ENCODE peak calls at places on chromosomes 11 and 22, in eight cellular contexts. K is caudate nucleus; H is activated CD4-positive, alpha-beta T cell treated with anti-CD3 and anti-CD28 coated beads for 4 hours; T is T-helper 1 cell; O is stimulated activated naive CD4-positive, alpha-beta T cell; I is NCI-H2029 treated with DMSO at 0.1 percent for 48 hours; C is posterior cingulate gyrus; Q is effector CD4-positive, alpha-beta T cell. W is an unnamed sample.

GRCh38 chr22:37848587-37849088 is 581 bp upstream of the EIF3L start:
- DNase-seq in K (no peak), H (no peak), T (no peak), O (no peak), I (no peak), C (no peak), Q (no peak), W (no peak)

GRCh38 chr11:76614471-76615183 is 55.9 kb downstream of the LRRC32 start:
- DNase-seq in K (no peak), H (no peak), T (no peak), O (no peak), I (no peak), C (peak), Q (no peak), W (peak)

GRCh38 chr11:68584097-68584496 is 100.2 kb upstream of the GAL start:
- DNase-seq in K (peak), H (peak), T (no peak), O (peak), I (no peak), C (no peak), Q (peak), W (peak)

GRCh38 chr22:27075028-27075678 is 417.8 kb downstream of the MIAT start:
- DNase-seq in K (no peak), H (no peak), T (no peak), O (no peak), I (no peak), C (no peak), Q (no peak), W (no peak)

GRCh38 chr22:28874816-28875320 is 8.5 kb upstream of the ZNRF3 start:
- DNase-seq in K (no peak), H (no peak), T (no peak), O (no peak), I (no peak), C (no peak), Q (no peak), W (no peak)

GRCh38 chr11:819943-820649 is 1.4 kb downstream of the PNPLA2 start:
- DNase-seq in K (peak), H (peak), T (peak), O (peak), I (peak), C (peak), Q (peak), W (peak)

GRCh38 chr11:69033431-69033830 is 15.3 kb upstream of the TPCN2 start:
- DNase-seq in K (no peak), H (no peak), T (no peak), O (no peak), I (no peak), C (no peak), Q (no peak), W (no peak)

GRCh38 chr22:42866100-42866499 is 9.0 kb upstream of the ARFGAP3 start:
- DNase-seq in K (no peak), H (no peak), T (no peak), O (no peak), I (no peak), C (no peak), Q (no peak), W (peak)

GRCh38 chr11:64007629-64008282 is 21.5 kb downstream of the OTUB1 start:
- DNase-seq in K (no peak), H (no peak), T (no peak), O (no peak), I (no peak), C (peak), Q (no peak), W (peak)

GRCh38 chr11:111603633-111604130 is 1.4 kb downstream of the SIK2 start:
- DNase-seq in K (no peak), H (no peak), T (no peak), O (no peak), I (no peak), C (no peak), Q (no peak), W (no peak)

GRCh38 chr11:36254739-36255138 is 34.5 kb downstream of the COMMD9 start:
- DNase-seq in K (no peak), H (no peak), T (no peak), O (no peak), I (no peak), C (no peak), Q (no peak), W (no peak)

GRCh38 chr22:49587421-49587820 is 240.3 kb downstream of the BRD1 start:
- DNase-seq in K (no peak), H (no peak), T (no peak), O (no peak), I (no peak), C (no peak), Q (no peak), W (peak)

GRCh38 chr11:63212742-63213141 is 30.7 kb downstream of the SLC22A25 start:
- DNase-seq in K (no peak), H (no peak), T (no peak), O (peak), I (peak), C (no peak), Q (no peak), W (no peak)

GRCh38 chr11:104163100-104164027 is 583 bp downstream of the PDGFD start:
- DNase-seq in K (no peak), H (no peak), T (no peak), O (no peak), I (no peak), C (no peak), Q (no peak), W (peak)

GRCh38 chr11:36564376-36565032 is 3.3 kb upstream of the RAG1 start:
- DNase-seq in K (peak), H (peak), T (no peak), O (peak), I (peak), C (peak), Q (peak), W (no peak)